ENCODE peak calls at places on chromosome 4, in nine cellular contexts. R, D, I, F, T, J, C, Q and S are unnamed samples.

GRCh38 chr4:81405900-81406401 is 65.8 kb downstream of the RASGEF1B start:
- DNase-seq in R (peak; percentile 80), D (no peak), I (peak; percentile 93), F (peak; percentile 68), T (no peak), J (no peak), C (no peak), Q (peak; percentile 69), S (peak; percentile 6)

GRCh38 chr4:164946810-164947209 is 30.6 kb downstream of the TRIM61 start:
- DNase-seq in R (no peak), D (no peak), I (no peak), F (no peak), T (no peak), J (no peak), C (no peak), Q (no peak), S (no peak)

GRCh38 chr4:142077048-142077447 is 440.7 kb downstream of the IL15 start:
- DNase-seq in R (no peak), D (no peak), I (no peak), F (no peak), T (no peak), J (no peak), C (no peak), Q (no peak), S (no peak)

GRCh38 chr4:20418865-20419451 is 167.3 kb downstream of the SLIT2 start:
- DNase-seq in R (peak; percentile 22), D (no peak), I (no peak), F (peak; percentile 40), T (no peak), J (no peak), C (no peak), Q (peak; percentile 57), S (peak; percentile 21)

GRCh38 chr4:1539132-1539755 is 133.0 kb upstream of the NKX1-1 start:
- DNase-seq in R (no peak), D (no peak), I (no peak), F (no peak), T (peak; percentile 71), J (no peak), C (peak; percentile 50), Q (no peak), S (no peak)

GRCh38 chr4:23036503-23036902 is 343.8 kb downstream of the GBA3 start:
- DNase-seq in R (no peak), D (no peak), I (no peak), F (no peak), T (no peak), J (no peak), C (no peak), Q (peak; percentile 64), S (no peak)

GRCh38 chr4:5165419-5166369 is 114.4 kb downstream of the STK32B start:
- DNase-seq in R (peak; percentile 71), D (no peak), I (peak; percentile 78), F (no peak), T (no peak), J (no peak), C (no peak), Q (peak; percentile 66), S (no peak)

GRCh38 chr4:185904381-185904780 is 92.4 kb upstream of the SORBS2 start:
- DNase-seq in R (no peak), D (no peak), I (no peak), F (no peak), T (no peak), J (no peak), C (no peak), Q (no peak), S (no peak)

GRCh38 chr4:153541426-153542096 is 75.4 kb downstream of the TMEM131L start:
- DNase-seq in R (no peak), D (no peak), I (no peak), F (no peak), T (no peak), J (no peak), C (no peak), Q (peak; percentile 16), S (no peak)

GRCh38 chr4:39452153-39452859 is 6.4 kb downstream of the RPL9 start:
- DNase-seq in R (no peak), D (peak; percentile 25), I (no peak), F (no peak), T (no peak), J (no peak), C (no peak), Q (no peak), S (no peak)

GRCh38 chr4:13860126-13860525 is 232.6 kb upstream of the BOD1L1 start:
- DNase-seq in R (peak; percentile 44), D (no peak), I (no peak), F (no peak), T (no peak), J (no peak), C (no peak), Q (peak; percentile 7), S (no peak)

GRCh38 chr4:13857397-13857796 is 229.9 kb upstream of the BOD1L1 start:
- DNase-seq in R (no peak), D (no peak), I (no peak), F (no peak), T (no peak), J (no peak), C (no peak), Q (no peak), S (no peak)

GRCh38 chr4:13857800-13858199 is 230.3 kb upstream of the BOD1L1 start:
- DNase-seq in R (no peak), D (no peak), I (no peak), F (no peak), T (no peak), J (no peak), C (no peak), Q (no peak), S (no peak)

GRCh38 chr4:13859423-13859822 is 231.9 kb upstream of the BOD1L1 start:
- DNase-seq in R (no peak), D (no peak), I (no peak), F (no peak), T (no peak), J (no peak), C (no peak), Q (peak; percentile 56), S (no peak)

GRCh38 chr4:13856387-13856786 is 228.9 kb upstream of the BOD1L1 start:
- DNase-seq in R (no peak), D (no peak), I (no peak), F (no peak), T (no peak), J (no peak), C (no peak), Q (no peak), S (no peak)
- H3K27ac ChIP-seq in R (no peak overlapping the region), D (no peak overlapping the region), I (no peak overlapping the region), F (no peak overlapping the region), T (no peak overlapping the region), J (no peak overlapping the region), C (no peak overlapping the region), Q (no peak overlapping the region), S (no peak overlapping the region)

GRCh38 chr4:163707873-163708272 is 213.4 kb downstream of the TMA16 start:
- DNase-seq in R (peak; percentile 23), D (no peak), I (no peak), F (no peak), T (no peak), J (no peak), C (no peak), Q (no peak), S (no peak)
- H3K27ac ChIP-seq in R (no peak overlapping the region), D (no peak overlapping the region), I (peak overlapping the region; percentile 18), F (no peak overlapping the region), T (no peak overlapping the region), J (no peak overlapping the region), C (no peak overlapping the region), Q (no peak overlapping the region), S (no peak overlapping the region)

GRCh38 chr4:140020457-140021361 is 133.3 kb downstream of the MAML3 start:
- DNase-seq in R (no peak), D (no peak), I (no peak), F (peak; percentile 86), T (no peak), J (no peak), C (no peak), Q (peak; percentile 10), S (no peak)

GRCh38 chr4:140019619-140020367 is 134.2 kb downstream of the MAML3 start:
- DNase-seq in R (no peak), D (no peak), I (no peak), F (peak; percentile 95), T (no peak), J (no peak), C (no peak), Q (peak; percentile 17), S (no peak)

GRCh38 chr4:140014284-140014683 is 139.7 kb downstream of the MAML3 start:
- DNase-seq in R (no peak), D (no peak), I (no peak), F (peak; percentile 59), T (no peak), J (no peak), C (no peak), Q (peak; percentile 66), S (no peak)

GRCh38 chr4:140013088-140013487 is 140.9 kb downstream of the MAML3 start:
- DNase-seq in R (no peak), D (no peak), I (no peak), F (no peak), T (no peak), J (no peak), C (no peak), Q (no peak), S (no peak)

GRCh38 chr4:140018931-140019618 is 134.9 kb downstream of the MAML3 start:
- DNase-seq in R (no peak), D (no peak), I (no peak), F (peak; percentile 91), T (no peak), J (no peak), C (no peak), Q (peak; percentile 87), S (no peak)
- H3K27ac ChIP-seq in R (no peak overlapping the region), D (no peak overlapping the region), I (no peak overlapping the region), F (peak overlapping the region; percentile 93), T (peak overlapping the region; percentile 4), J (no peak overlapping the region), C (no peak overlapping the region), Q (peak overlapping the region; percentile 94), S (no peak overlapping the region)

GRCh38 chr4:139532951-139533350 is 23.1 kb downstream of the SETD7 start:
- DNase-seq in R (no peak), D (no peak), I (no peak), F (no peak), T (no peak), J (no peak), C (no peak), Q (no peak), S (no peak)

GRCh38 chr4:139534287-139534950 is 21.6 kb downstream of the SETD7 start:
- DNase-seq in R (no peak), D (no peak), I (no peak), F (no peak), T (no peak), J (no peak), C (no peak), Q (no peak), S (no peak)

GRCh38 chr4:139535228-139535851 is 20.7 kb downstream of the SETD7 start:
- DNase-seq in R (no peak), D (no peak), I (no peak), F (peak; percentile 11), T (no peak), J (no peak), C (no peak), Q (no peak), S (no peak)

GRCh38 chr4:139537292-139537691 is 18.7 kb downstream of the SETD7 start:
- DNase-seq in R (no peak), D (no peak), I (no peak), F (no peak), T (no peak), J (no peak), C (no peak), Q (no peak), S (no peak)

DNA sequence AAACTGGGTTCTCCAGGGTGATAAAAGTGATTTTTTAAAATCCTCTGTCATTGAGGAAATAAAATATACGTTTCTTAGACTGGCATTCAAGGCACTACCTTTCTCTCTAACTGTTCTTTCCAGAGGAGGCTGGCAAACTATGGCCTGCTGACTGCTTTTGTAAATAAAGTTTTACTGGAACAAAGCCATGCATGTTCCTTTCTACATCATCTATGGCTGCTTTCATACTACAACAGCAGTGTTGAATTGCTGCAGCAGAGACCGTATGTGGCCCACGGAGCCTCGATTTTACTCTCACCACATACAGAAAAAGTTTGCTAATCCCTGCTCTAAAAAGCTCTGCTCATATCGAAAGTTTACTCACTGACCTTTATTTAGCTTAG is 20.2 kb downstream of the SETD7 start:
- DNase-seq in R (no peak), D (no peak), I (no peak), F (no peak), T (no peak), J (no peak), C (no peak), Q (no peak), S (no peak)
- H3K27ac ChIP-seq in R (no peak overlapping the region), D (no peak overlapping the region), I (peak overlapping the region; percentile 15), F (peak overlapping the region; percentile 70), T (no peak overlapping the region), J (no peak overlapping the region), C (no peak overlapping the region), Q (no peak overlapping the region), S (no peak overlapping the region)